ENCODE peak calls at places on chromosomes 1 and 21, in four cellular contexts. Z, H, R and X are unnamed samples.

GRCh38 chr1:10228528-10228927 is 18.2 kb downstream of the KIF1B start:
- DNase-seq in Z (no peak), H (peak), R (no peak), X (no peak)

GRCh38 chr1:181459067-181459466 is 24.2 kb upstream of the CACNA1E start:
- DNase-seq in Z (no peak), H (no peak), R (no peak), X (no peak)

GRCh38 chr1:168585191-168585590 is 8.8 kb downstream of the XCL1 start:
- DNase-seq in Z (no peak), H (peak), R (no peak), X (peak)

GRCh38 chr1:183205196-183205781 is 19.2 kb downstream of the LAMC2 start:
- DNase-seq in Z (no peak), H (peak), R (no peak), X (peak)

GRCh38 chr1:115069186-115069585 is 20.1 kb downstream of the TSPAN2 start:
- DNase-seq in Z (no peak), H (no peak), R (no peak), X (peak)

GRCh38 chr1:36085126-36085525 is 1.2 kb downstream of the TEKT2 start:
- DNase-seq in Z (no peak), H (no peak), R (no peak), X (no peak)

GRCh38 chr1:6864166-6864565 is 78.9 kb downstream of the CAMTA1 start:
- DNase-seq in Z (no peak), H (no peak), R (no peak), X (no peak)

GRCh38 chr1:227789881-227790400 is 25.5 kb upstream of the PRSS38 start:
- DNase-seq in Z (no peak), H (no peak), R (no peak), X (no peak)

GRCh38 chr1:247210062-247210385 is 38.2 kb upstream of the ZNF124 start:
- DNase-seq in Z (no peak), H (no peak), R (no peak), X (no peak)

GRCh38 chr1:113027008-113027407 is 46.0 kb upstream of the LRIG2 start:
- DNase-seq in Z (no peak), H (no peak), R (no peak), X (no peak)

GRCh38 chr1:3658231-3658615 is 5.9 kb downstream of the TP73 start:
- DNase-seq in Z (peak), H (no peak), R (no peak), X (no peak)

GRCh38 chr1:47840791-47841190 is 156.4 kb downstream of the TRABD2B start:
- DNase-seq in Z (no peak), H (no peak), R (peak), X (no peak)

GRCh38 chr1:38207906-38208305 is 161.3 kb upstream of the POU3F1 start:
- DNase-seq in Z (no peak), H (no peak), R (no peak), X (no peak)

GRCh38 chr1:37995773-37996379 is 6.1 kb upstream of the SF3A3 start:
- DNase-seq in Z (peak), H (peak), R (peak), X (peak)

GRCh38 chr1:201917362-201918033 is 28.8 kb downstream of the SHISA4 start:
- DNase-seq in Z (no peak), H (peak), R (peak), X (peak)

GRCh38 chr1:26853156-26853555 is 9.8 kb upstream of the SFN start:
- DNase-seq in Z (peak), H (peak), R (peak), X (peak)

GRCh38 chr1:150005606-150006005 is 4.9 kb downstream of the OTUD7B start:
- DNase-seq in Z (no peak), H (no peak), R (no peak), X (no peak)

GRCh38 chr1:228977307-228977706 is 242.0 kb downstream of the RHOU start:
- DNase-seq in Z (no peak), H (no peak), R (no peak), X (no peak)
- TF ChIP-seq CTCF in Z (no peak), H (no peak), R (no peak), X (no peak)

DNA sequence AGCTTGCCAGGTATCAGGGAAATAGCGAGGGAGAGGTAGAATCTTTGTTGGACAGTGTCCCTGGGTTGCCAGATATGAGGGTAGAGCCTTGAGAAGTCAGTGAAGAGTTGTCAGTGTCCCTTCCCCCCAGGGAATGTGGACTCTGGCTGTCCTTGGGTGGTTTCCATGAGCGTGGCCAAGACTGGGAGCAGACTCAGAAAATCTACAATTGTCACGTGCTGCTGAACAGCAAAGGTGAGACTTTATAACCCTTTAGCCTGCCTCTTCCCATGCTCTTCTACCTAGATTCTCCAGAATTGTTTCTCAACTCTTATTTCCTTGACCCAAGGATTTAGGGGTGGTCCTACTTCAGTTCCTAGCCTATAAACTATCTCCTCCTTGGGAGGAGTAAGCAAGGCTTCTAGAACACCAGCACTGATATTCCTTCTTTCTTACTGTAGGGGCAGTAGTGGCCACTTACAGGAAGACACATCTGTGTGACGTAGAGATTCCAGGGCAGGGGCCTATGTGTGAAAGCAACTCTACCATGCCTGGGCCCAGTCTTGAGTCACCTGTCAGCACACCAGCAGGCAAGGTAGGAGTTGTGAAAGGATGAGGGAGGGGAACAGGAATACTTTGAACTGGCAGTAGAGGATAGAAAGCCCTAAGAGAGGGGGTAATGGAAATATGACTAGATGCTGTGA is 1.6 kb downstream of the NIT1 start:
- DNase-seq in Z (peak), H (peak), R (peak), X (peak)
- TF ChIP-seq CTCF in Z (no peak), H (peak), R (peak), X (peak)

GRCh38 chr21:42235593-42235992 is 16.7 kb downstream of the ABCG1 start:
- DNase-seq in Z (no peak), H (no peak), R (no peak), X (no peak)
- TF ChIP-seq CTCF in Z (no peak), H (no peak), R (no peak), X (no peak)

GRCh38 chr1:43318831-43319230 is 18.0 kb downstream of the TIE1 start:
- DNase-seq in Z (no peak), H (no peak), R (no peak), X (no peak)
- TF ChIP-seq CTCF in Z (no peak), H (no peak), R (no peak), X (no peak)

GRCh38 chr1:57278558-57278957 is 145.3 kb downstream of the DAB1 start:
- DNase-seq in Z (no peak), H (no peak), R (no peak), X (no peak)

GRCh38 chr1:57277681-57278080 is 146.2 kb downstream of the DAB1 start:
- DNase-seq in Z (no peak), H (no peak), R (no peak), X (no peak)

GRCh38 chr1:57276916-57277315 is 146.9 kb downstream of the DAB1 start:
- DNase-seq in Z (no peak), H (no peak), R (no peak), X (no peak)

GRCh38 chr1:57279909-57280666 is 143.8 kb downstream of the DAB1 start:
- DNase-seq in Z (no peak), H (no peak), R (peak), X (no peak)

DNA sequence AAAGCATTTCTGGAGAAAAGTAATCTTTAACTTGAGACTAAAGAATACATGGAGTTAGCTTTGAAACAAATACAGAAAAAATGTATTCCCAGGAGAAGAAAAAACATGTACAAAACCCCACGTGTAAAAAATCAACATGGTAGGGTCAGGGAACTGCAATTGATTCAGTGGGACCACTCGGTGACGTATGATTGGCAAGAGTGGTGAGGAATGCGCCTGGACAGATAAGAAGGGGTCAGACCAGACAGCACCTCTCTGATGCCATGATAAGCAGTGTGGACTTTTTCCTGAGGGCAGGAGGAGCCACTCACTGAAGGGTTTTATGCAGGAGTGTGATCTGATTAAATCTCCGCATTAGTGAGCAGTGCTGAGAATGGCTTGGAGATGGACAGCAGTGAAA is 142.5 kb downstream of the DAB1 start:
- DNase-seq in Z (no peak), H (no peak), R (no peak), X (no peak)
- TF ChIP-seq CTCF in Z (no peak), H (no peak), R (no peak), X (no peak)

DNA sequence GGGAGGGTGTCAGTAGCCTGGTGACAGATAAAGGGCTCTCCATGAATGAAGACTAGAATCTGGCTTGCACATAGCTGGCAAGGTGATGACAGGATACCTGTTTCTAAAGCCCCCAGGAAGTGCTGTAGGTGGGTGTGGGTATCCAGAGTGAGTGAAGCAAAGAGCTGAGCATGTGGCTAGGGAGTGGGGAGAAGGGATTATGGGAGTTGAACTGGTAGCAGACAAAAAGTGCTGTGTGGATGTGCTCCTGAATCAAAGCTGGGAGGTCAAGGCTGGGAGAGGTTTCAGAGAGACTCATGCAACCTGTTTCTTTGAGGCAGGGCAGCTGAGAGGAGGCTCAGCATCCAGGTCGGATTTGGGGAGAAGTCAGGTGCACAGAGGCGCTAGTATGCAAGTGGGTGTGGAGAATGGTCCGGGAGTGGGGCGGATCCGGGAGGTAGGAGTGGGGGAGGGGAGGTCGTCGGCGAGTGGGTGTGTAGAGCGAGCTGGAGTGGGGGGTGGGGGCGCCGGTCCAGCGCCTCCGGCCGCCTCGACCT is 600 bp downstream of the ASTN1 start:
- DNase-seq in Z (peak), H (no peak), R (no peak), X (no peak)
- TF ChIP-seq CTCF in Z (no peak), H (no peak), R (no peak), X (no peak)

GRCh38 chr1:177817969-177818872 is 151.6 kb downstream of the SEC16B start:
- DNase-seq in Z (no peak), H (no peak), R (no peak), X (no peak)
- TF ChIP-seq CTCF in Z (no peak), H (no peak), R (no peak), X (no peak)

GRCh38 chr1:198290089-198290683 is 133.4 kb downstream of the NEK7 start:
- DNase-seq in Z (no peak), H (no peak), R (no peak), X (no peak)
- TF ChIP-seq CTCF in Z (no peak), H (no peak), R (no peak), X (no peak)